ENCODE peak calls at places on chromosomes 3 and 15, in nine cellular contexts. D, F, M, Q, E, C, Y, A and K are unnamed samples.

GRCh38 chr3:50570508-50571279 is 1.4 kb downstream of the HEMK1 start:
- DNase-seq in E (no peak), Y (no peak), F (no peak), A (no peak), C (no peak), Q (no peak), M (no peak), D (no peak), K (no peak)

GRCh38 chr3:176767385-176767784 is 429.9 kb downstream of the TBL1XR1 start:
- DNase-seq in Q (no peak), D (no peak), E (peak; percentile 75), A (no peak), Y (no peak), C (no peak), M (no peak), F (no peak), K (no peak)

GRCh38 chr3:188119846-188120245 is 34.1 kb upstream of the LPP start:
- DNase-seq in M (no peak), Y (no peak), A (no peak), Q (no peak), C (no peak), D (no peak), E (no peak), F (no peak), K (peak; percentile 61)

GRCh38 chr3:184757010-184757651 is 45.3 kb upstream of the MAGEF1 start:
- DNase-seq in Y (no peak), E (peak; percentile 95), C (no peak), A (peak; percentile 84), Q (no peak), M (no peak), D (no peak), F (peak; percentile 80), K (no peak)

GRCh38 chr15:85707519-85708338 is 87.0 kb downstream of the KLHL25 start:
- DNase-seq in M (no peak), A (no peak), E (peak; percentile 44), D (no peak), C (peak; percentile 93), F (no peak), Y (no peak), Q (no peak), K (no peak)

GRCh38 chr15:42582569-42583235 is 7.3 kb downstream of the STARD9 start:
- DNase-seq in F (no peak), Y (no peak), C (no peak), Q (no peak), M (no peak), D (no peak), A (no peak), E (no peak), K (peak; percentile 60)

GRCh38 chr3:5115506-5116162 is 6.5 kb upstream of the ARL8B start:
- DNase-seq in F (no peak), Q (no peak), D (no peak), Y (no peak), C (no peak), E (peak; percentile 30), M (no peak), A (no peak), K (no peak)

GRCh38 chr3:128076783-128077624 is 24.8 kb downstream of the SEC61A1 start:
- DNase-seq in Q (peak; percentile 22), A (peak; percentile 86), E (no peak), Y (no peak), F (peak; percentile 62), M (no peak), D (peak; percentile 50), C (no peak), K (peak; percentile 76)

GRCh38 chr15:74318376-74319137 is 48.9 kb downstream of the CYP11A1 start:
- DNase-seq in A (no peak), D (no peak), Q (no peak), Y (peak; percentile 60), F (no peak), M (no peak), E (no peak), C (no peak), K (no peak)

GRCh38 chr15:65285291-65286068 is 1.2 kb downstream of the PARP16 start:
- DNase-seq in Q (no peak), D (no peak), M (no peak), C (no peak), E (peak; percentile 63), A (no peak), Y (no peak), F (no peak), K (no peak)

GRCh38 chr3:102092617-102093466 is 243.5 kb downstream of the NFKBIZ start:
- DNase-seq in F (no peak), E (peak; percentile 27), A (no peak), D (no peak), C (no peak), M (no peak), Y (no peak), Q (no peak), K (no peak)

GRCh38 chr15:38646716-38647115 is 82.1 kb upstream of the RASGRP1 start:
- DNase-seq in Y (no peak), D (no peak), Q (no peak), M (no peak), F (no peak), E (no peak), A (no peak), C (no peak), K (peak; percentile 95)

GRCh38 chr3:172157566-172158258 is 118.3 kb downstream of the FNDC3B start:
- DNase-seq in M (no peak), Q (no peak), C (no peak), E (no peak), Y (no peak), F (no peak), D (no peak), A (no peak), K (no peak)

GRCh38 chr3:79424811-79425210 is 343.0 kb downstream of the ROBO1 start:
- DNase-seq in M (no peak), F (no peak), Y (no peak), A (no peak), D (no peak), C (no peak), Q (no peak), E (no peak), K (no peak)

GRCh38 chr15:69729167-69729748 is 276.6 kb downstream of the RPLP1 start:
- DNase-seq in C (no peak), E (peak; percentile 42), Y (no peak), Q (peak; percentile 55), A (no peak), M (peak; percentile 37), D (peak; percentile 80), F (no peak), K (no peak)

GRCh38 chr15:80152896-80153876 is at the start of gene FAH:
- DNase-seq in A (peak; percentile 89), Y (no peak), Q (no peak), C (peak; percentile 30), F (no peak), E (peak; percentile 47), D (peak; percentile 55), M (peak; percentile 70), K (peak; percentile 63)

GRCh38 chr15:40323953-40324937 is 753 bp downstream of the INAFM2 start:
- DNase-seq in A (no peak), M (no peak), Q (no peak), F (peak; percentile 52), Y (no peak), D (peak; percentile 48), E (no peak), C (no peak), K (no peak)

GRCh38 chr3:111936191-111936841 is 42.5 kb upstream of the ABHD10 start:
- DNase-seq in C (no peak), D (no peak), F (no peak), A (no peak), E (peak; percentile 68), M (no peak), Q (no peak), Y (no peak), K (no peak)

GRCh38 chr15:100592898-100593297 is 9.1 kb downstream of the LINS1 start:
- DNase-seq in Y (no peak), F (no peak), Q (no peak), D (no peak), C (no peak), E (peak; percentile 19), M (no peak), A (no peak), K (no peak)

GRCh38 chr15:66072616-66073361 is 180.8 kb downstream of the MEGF11 start:
- DNase-seq in Y (no peak), D (no peak), M (no peak), C (no peak), F (no peak), A (no peak), E (no peak), Q (no peak), K (no peak)

GRCh38 chr15:43769584-43770228 is 7.1 kb downstream of the ELL3 start:
- DNase-seq in D (peak; percentile 70), C (peak; percentile 50), A (no peak), E (peak; percentile 68), M (no peak), Q (peak; percentile 49), Y (no peak), F (peak; percentile 59), K (peak; percentile 79)

GRCh38 chr3:171135536-171135935 is 109.0 kb upstream of the SLC2A2 start:
- DNase-seq in D (no peak), M (no peak), F (no peak), Q (no peak), A (no peak), E (peak; percentile 61), Y (no peak), C (no peak), K (no peak)

GRCh38 chr3:128987701-128988100 is 6.2 kb downstream of the CFAP92 start:
- DNase-seq in F (no peak), C (no peak), D (no peak), Q (no peak), E (no peak), A (no peak), Y (no peak), M (no peak), K (no peak)

GRCh38 chr3:128482857-128483656 is 9.9 kb downstream of the GATA2 start:
- DNase-seq in M (no peak), Y (no peak), F (peak; percentile 68), Q (no peak), C (no peak), A (no peak), D (peak; percentile 12), E (peak; percentile 37), K (no peak)

GRCh38 chr3:54837964-54838363 is 89.9 kb downstream of the LRTM1 start:
- DNase-seq in Y (no peak), E (peak; percentile 32), A (no peak), M (no peak), D (no peak), C (no peak), F (no peak), Q (no peak), K (no peak)

GRCh38 chr15:73781038-73781925 is 28.1 kb upstream of the INSYN1 start:
- DNase-seq in Q (no peak), F (no peak), M (no peak), Y (no peak), A (no peak), E (peak; percentile 45), D (no peak), C (no peak), K (peak; percentile 15)

GRCh38 chr3:62622553-62623174 is 249.3 kb upstream of the FEZF2 start:
- DNase-seq in C (peak; percentile 48), F (no peak), E (peak; percentile 77), Y (no peak), M (no peak), Q (no peak), D (no peak), A (no peak), K (peak; percentile 83)

GRCh38 chr3:126126292-126126691 is 42.4 kb upstream of the SLC41A3 start:
- DNase-seq in D (no peak), Y (no peak), F (peak; percentile 7), M (no peak), Q (no peak), A (peak; percentile 60), C (no peak), E (no peak), K (no peak)

GRCh38 chr3:49813497-49814174 is at the start of gene UBA7:
- DNase-seq in E (peak; percentile 90), A (no peak), F (peak; percentile 63), D (peak; percentile 36), Q (no peak), M (peak; percentile 57), C (peak; percentile 74), Y (no peak), K (peak; percentile 7)

GRCh38 chr15:60886680-60887079 is 342.4 kb downstream of the RORA start:
- DNase-seq in M (no peak), E (no peak), D (no peak), Y (no peak), A (no peak), C (no peak), F (no peak), Q (no peak), K (no peak)

GRCh38 chr3:104763007-104763406 is 603.7 kb upstream of the ALCAM start:
- DNase-seq in Q (no peak), Y (no peak), E (peak; percentile 10), F (no peak), A (no peak), C (no peak), M (no peak), D (no peak), K (peak; percentile 3)